ENCODE peak calls at places on chromosomes 13 and 19, in nine cellular contexts. H is fibroblast of lung; M is breast epithelium; R is EL; V is anterior cingulate cortex; C is Ammon's horn; D is AG04450; Y is dorsolateral prefrontal cortex; N is stimulated activated CD4-positive, alpha-beta T cell treated with anti-CD3 and anti-CD28 coated beads, Interleukin-12 subunit alpha, Interleukin-12 subunit beta, amount 100 ng/mL, for 24 hours. A is an unnamed sample.

GRCh38 chr13:86922936-86923335 is 748.2 kb upstream of the SLITRK5 start:
- DNase-seq in Y (no peak), D (no peak), C (no peak), H (peak), R (no peak), V (no peak), N (no peak), M (no peak), A (no peak)

GRCh38 chr19:10815969-10816635 is 19.9 kb downstream of the TMED1 start:
- DNase-seq in V (no peak), Y (no peak), R (peak), D (no peak), N (no peak), C (no peak), M (no peak), H (no peak), A (peak)

GRCh38 chr13:71879129-71879535 is 12.1 kb upstream of the DACH1 start:
- DNase-seq in D (no peak), Y (no peak), C (peak), R (no peak), N (no peak), M (no peak), H (peak), V (no peak), A (peak)

GRCh38 chr13:113537909-113538688 is 46.5 kb upstream of the TFDP1 start:
- DNase-seq in C (no peak), H (no peak), M (peak), D (no peak), Y (no peak), V (no peak), N (no peak), R (no peak), A (no peak)

GRCh38 chr19:48925240-48925843 is 8.2 kb upstream of the DHDH start:
- DNase-seq in N (no peak), C (no peak), R (peak), M (no peak), D (peak), V (no peak), Y (no peak), H (peak), A (peak)

GRCh38 chr13:26695360-26695705 is 65.3 kb downstream of the GPR12 start:
- DNase-seq in R (no peak), N (no peak), V (no peak), D (no peak), Y (no peak), H (no peak), C (no peak), M (no peak), A (peak)

GRCh38 chr13:57345526-57345925 is 178.5 kb downstream of the PRR20E start:
- DNase-seq in Y (no peak), N (no peak), V (no peak), M (no peak), D (no peak), R (no peak), H (no peak), C (no peak), A (no peak)

GRCh38 chr19:29878973-29879654 is 62.9 kb upstream of the URI1 start:
- DNase-seq in M (peak), N (no peak), C (peak), Y (no peak), D (no peak), H (peak), R (peak), V (no peak), A (no peak)

GRCh38 chr19:47542030-47542475 is 27.2 kb upstream of the NAPA start:
- DNase-seq in D (no peak), N (no peak), V (no peak), C (no peak), Y (no peak), H (peak), R (peak), M (no peak), A (no peak)

GRCh38 chr13:68257111-68257842 is 1027.1 kb upstream of the PCDH9 start:
- DNase-seq in C (no peak), D (no peak), Y (no peak), R (no peak), N (no peak), H (no peak), V (no peak), M (no peak), A (no peak)